ENCODE peak calls at places on chromosomes 6 and 20, in four cellular contexts. One of them, this sample, is unnamed.

GRCh38 chr6:54426995-54427394 is 118.8 kb downstream of the TINAG start:
- DNase-seq in K562: no peak
- DNase-seq in HepG2: no peak
- DNase-seq in GM12878: no peak
- DNase-seq in this sample: no peak

GRCh38 chr6:324729-325125 is 32.4 kb downstream of the DUSP22 start:
- DNase-seq in K562: no peak
- DNase-seq in HepG2: no peak
- DNase-seq in GM12878: no peak
- DNase-seq in this sample: no peak

GRCh38 chr6:15247214-15247749 is 1.4 kb downstream of the JARID2 start:
- DNase-seq in K562: no peak
- DNase-seq in HepG2: no peak
- DNase-seq in GM12878: no peak
- DNase-seq in this sample: no peak

GRCh38 chr20:62367136-62367482 is at the start of gene LAMA5:
- DNase-seq in K562: peak
- DNase-seq in HepG2: peak
- DNase-seq in GM12878: no peak
- DNase-seq in this sample: peak

GRCh38 chr6:32393660-32394420 is 13.1 kb downstream of the BTNL2 start:
- DNase-seq in K562: no peak
- DNase-seq in HepG2: no peak
- DNase-seq in GM12878: no peak
- DNase-seq in this sample: no peak

GRCh38 chr20:3248167-3248992 is 9.4 kb upstream of the SLC4A11 start:
- DNase-seq in K562: peak
- DNase-seq in HepG2: no peak
- DNase-seq in GM12878: no peak
- DNase-seq in this sample: no peak

GRCh38 chr20:37680420-37680819 is 13.4 kb upstream of the CTNNBL1 start:
- DNase-seq in K562: no peak
- DNase-seq in HepG2: no peak
- DNase-seq in GM12878: no peak
- DNase-seq in this sample: no peak

GRCh38 chr20:51128198-51128597 is 105.3 kb upstream of the KCNG1 start:
- DNase-seq in K562: no peak
- DNase-seq in HepG2: no peak
- DNase-seq in GM12878: no peak
- DNase-seq in this sample: peak

GRCh38 chr6:57313711-57314471 is 3.5 kb upstream of the PRIM2 start:
- DNase-seq in K562: no peak
- DNase-seq in HepG2: no peak
- DNase-seq in GM12878: no peak
- DNase-seq in this sample: peak

GRCh38 chr20:40757087-40757486 is 68.1 kb upstream of the MAFB start:
- DNase-seq in K562: no peak
- DNase-seq in HepG2: no peak
- DNase-seq in GM12878: peak
- DNase-seq in this sample: no peak

GRCh38 chr20:34713194-34713943 is 9.2 kb downstream of the TP53INP2 start:
- DNase-seq in K562: peak
- DNase-seq in HepG2: peak
- DNase-seq in GM12878: peak
- DNase-seq in this sample: peak

GRCh38 chr20:18739785-18740184 is 73.8 kb upstream of the SCP2D1 start:
- DNase-seq in K562: peak
- DNase-seq in HepG2: no peak
- DNase-seq in GM12878: no peak
- DNase-seq in this sample: no peak

GRCh38 chr6:46491789-46492547 is 719 bp upstream of the RCAN2 start:
- DNase-seq in K562: peak
- DNase-seq in HepG2: peak
- DNase-seq in GM12878: no peak
- DNase-seq in this sample: peak

GRCh38 chr6:110332281-110332680 is 25.9 kb downstream of the METTL24 start:
- DNase-seq in K562: no peak
- DNase-seq in HepG2: no peak
- DNase-seq in GM12878: no peak
- DNase-seq in this sample: no peak

GRCh38 chr6:143286280-143286795 is 164.2 kb downstream of the ADAT2 start:
- DNase-seq in K562: no peak
- DNase-seq in HepG2: no peak
- DNase-seq in GM12878: no peak
- DNase-seq in this sample: no peak

GRCh38 chr6:53543341-53544010 is 1.4 kb downstream of the GCLC start:
- DNase-seq in K562: no peak
- DNase-seq in HepG2: no peak
- DNase-seq in GM12878: no peak
- DNase-seq in this sample: no peak

GRCh38 chr6:131368077-131368911 is 204.7 kb upstream of the ARG1 start:
- DNase-seq in K562: no peak
- DNase-seq in HepG2: no peak
- DNase-seq in GM12878: peak
- DNase-seq in this sample: no peak

GRCh38 chr6:140566706-140567330 is 1192.4 kb upstream of the CITED2 start:
- DNase-seq in K562: no peak
- DNase-seq in HepG2: no peak
- DNase-seq in GM12878: no peak
- DNase-seq in this sample: no peak

GRCh38 chr20:52031574-52032303 is 159.8 kb downstream of the ZFP64 start:
- DNase-seq in K562: no peak
- DNase-seq in HepG2: peak
- DNase-seq in GM12878: no peak
- DNase-seq in this sample: no peak

GRCh38 chr6:129684323-129684884 is 25.6 kb downstream of the ARHGAP18 start:
- DNase-seq in K562: peak
- DNase-seq in HepG2: no peak
- DNase-seq in GM12878: no peak
- DNase-seq in this sample: no peak

GRCh38 chr6:7832904-7833752 is 77.5 kb downstream of the TXNDC5 start:
- DNase-seq in K562: no peak
- DNase-seq in HepG2: no peak
- DNase-seq in GM12878: no peak
- DNase-seq in this sample: no peak

GRCh38 chr6:36245572-36246031 is 24.3 kb upstream of the PNPLA1 start:
- DNase-seq in K562: peak
- DNase-seq in HepG2: no peak
- DNase-seq in GM12878: no peak
- DNase-seq in this sample: no peak

GRCh38 chr6:80098392-80098791 is 8.1 kb upstream of the BCKDHB start:
- DNase-seq in K562: no peak
- DNase-seq in HepG2: no peak
- DNase-seq in GM12878: no peak
- DNase-seq in this sample: no peak

GRCh38 chr20:23138226-23138625 is 52.1 kb upstream of the CD93 start:
- DNase-seq in K562: no peak
- DNase-seq in HepG2: no peak
- DNase-seq in GM12878: no peak
- DNase-seq in this sample: no peak

GRCh38 chr6:168817558-168818159 is 376.7 kb downstream of the SMOC2 start:
- DNase-seq in K562: no peak
- DNase-seq in HepG2: no peak
- DNase-seq in GM12878: no peak
- DNase-seq in this sample: no peak

GRCh38 chr6:36852481-36853147 is 13.4 kb upstream of the CPNE5 start:
- DNase-seq in K562: no peak
- DNase-seq in HepG2: peak
- DNase-seq in GM12878: no peak
- DNase-seq in this sample: no peak

GRCh38 chr20:54015496-54015895 is 54.9 kb downstream of the BCAS1 start:
- DNase-seq in K562: no peak
- DNase-seq in HepG2: no peak
- DNase-seq in GM12878: no peak
- DNase-seq in this sample: no peak

GRCh38 chr6:31877125-31877650 is 1.6 kb downstream of the SLC44A4 start:
- DNase-seq in K562: no peak
- DNase-seq in HepG2: no peak
- DNase-seq in GM12878: no peak
- DNase-seq in this sample: no peak

GRCh38 chr6:52497652-52498408 is 77.7 kb downstream of the EFHC1 start:
- DNase-seq in K562: no peak
- DNase-seq in HepG2: no peak
- DNase-seq in GM12878: peak
- DNase-seq in this sample: no peak

GRCh38 chr6:11618533-11618932 is 81.0 kb downstream of the TMEM170B start:
- DNase-seq in K562: peak
- DNase-seq in HepG2: no peak
- DNase-seq in GM12878: peak
- DNase-seq in this sample: peak

GRCh38 chr6:43076928-43077809 is 1.1 kb downstream of the PTK7 start:
- DNase-seq in K562: no peak
- DNase-seq in HepG2: peak
- DNase-seq in GM12878: no peak
- DNase-seq in this sample: no peak

GRCh38 chr20:43975096-43975768 is 60.6 kb downstream of the TOX2 start:
- DNase-seq in K562: no peak
- DNase-seq in HepG2: no peak
- DNase-seq in GM12878: no peak
- DNase-seq in this sample: peak

GRCh38 chr6:126959765-126960164 is 158.7 kb upstream of the RSPO3 start:
- DNase-seq in K562: no peak
- DNase-seq in HepG2: no peak
- DNase-seq in GM12878: no peak
- DNase-seq in this sample: no peak

GRCh38 chr6:165605901-165606739 is 56.9 kb downstream of the PDE10A start:
- DNase-seq in K562: no peak
- DNase-seq in HepG2: no peak
- DNase-seq in GM12878: no peak
- DNase-seq in this sample: no peak

DNA sequence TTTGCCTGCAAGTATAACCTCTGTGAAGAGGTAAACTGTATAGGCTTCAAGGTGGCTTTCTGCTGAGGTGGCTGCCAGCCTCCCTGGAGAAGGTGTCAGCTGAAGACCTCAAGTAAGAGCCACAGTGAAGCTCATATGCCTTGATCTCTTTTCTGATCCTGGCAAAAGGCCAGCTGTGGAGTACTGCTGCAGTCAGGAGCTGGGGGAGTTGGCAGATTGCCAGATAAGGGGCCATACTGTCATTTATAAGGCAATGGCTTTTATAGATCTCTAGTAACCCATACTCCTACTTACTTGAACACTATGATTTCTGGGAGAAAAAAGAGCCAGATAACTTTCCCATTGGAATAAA is 8.8 kb upstream of the CEP85L start:
- DNase-seq in K562: peak
- DNase-seq in HepG2: no peak
- DNase-seq in GM12878: no peak
- DNase-seq in this sample: no peak
- TF ChIP-seq POLR2AphosphoS2 in K562: no peak
- TF ChIP-seq POLR2AphosphoS2 in HepG2: no peak
- TF ChIP-seq POLR2AphosphoS2 in GM12878: no peak
- TF ChIP-seq POLR2AphosphoS2 in this sample: no peak

DNA sequence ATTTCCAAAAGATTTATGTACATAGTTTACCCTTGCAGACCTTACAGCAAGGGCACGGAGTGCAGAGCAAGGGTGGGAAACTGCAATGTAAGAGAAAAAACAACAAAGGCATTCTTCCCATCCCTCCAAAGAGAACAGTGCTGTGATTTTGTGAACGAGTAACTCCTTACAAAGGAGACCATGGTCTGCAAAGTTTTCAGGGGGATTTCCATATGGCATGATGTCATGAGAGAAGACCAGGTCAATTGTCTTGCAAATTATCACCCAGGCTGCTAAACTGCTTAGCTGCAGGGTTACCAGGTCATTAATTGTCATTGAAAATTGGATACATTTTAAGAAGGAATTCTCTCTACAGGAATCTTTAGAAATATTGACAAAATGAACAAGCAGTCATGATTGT is 58.3 kb downstream of the LAMP5 start:
- DNase-seq in K562: no peak
- DNase-seq in HepG2: no peak
- DNase-seq in GM12878: no peak
- DNase-seq in this sample: no peak
- TF ChIP-seq POLR2AphosphoS2 in K562: no peak
- TF ChIP-seq POLR2AphosphoS2 in HepG2: no peak
- TF ChIP-seq POLR2AphosphoS2 in GM12878: no peak
- TF ChIP-seq POLR2AphosphoS2 in this sample: no peak

GRCh38 chr6:17871836-17872235 is 115.6 kb downstream of the KIF13A start:
- DNase-seq in K562: no peak
- DNase-seq in HepG2: no peak
- DNase-seq in GM12878: no peak
- DNase-seq in this sample: no peak
- TF ChIP-seq POLR2AphosphoS2 in K562: no peak
- TF ChIP-seq POLR2AphosphoS2 in HepG2: no peak
- TF ChIP-seq POLR2AphosphoS2 in GM12878: no peak
- TF ChIP-seq POLR2AphosphoS2 in this sample: no peak

DNA sequence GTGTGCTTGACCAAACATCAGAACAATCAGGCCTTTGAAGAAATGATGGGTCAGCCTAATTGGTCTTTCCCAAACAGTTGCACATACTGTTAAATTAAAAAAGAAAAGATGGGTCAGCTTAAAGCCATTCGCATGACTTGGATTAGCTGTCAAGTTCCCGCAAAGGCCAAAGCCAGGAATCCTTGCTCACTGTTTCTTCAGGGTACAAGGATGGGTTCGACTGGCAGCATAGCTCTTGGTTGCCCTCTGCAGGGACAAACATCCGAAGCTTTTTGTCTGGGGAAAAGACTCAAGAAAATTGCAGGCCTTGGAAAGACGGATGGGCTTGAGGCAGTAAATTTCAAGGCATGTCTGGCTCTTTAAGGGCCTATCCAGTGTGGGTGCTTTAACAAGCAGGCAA is 168.0 kb downstream of the HDGFL1 start:
- DNase-seq in K562: no peak
- DNase-seq in HepG2: no peak
- DNase-seq in GM12878: peak
- DNase-seq in this sample: no peak
- TF ChIP-seq POLR2AphosphoS2 in K562: no peak
- TF ChIP-seq POLR2AphosphoS2 in HepG2: no peak
- TF ChIP-seq POLR2AphosphoS2 in GM12878: no peak
- TF ChIP-seq POLR2AphosphoS2 in this sample: no peak

GRCh38 chr6:1595271-1596087 is 14.2 kb upstream of the FOXC1 start:
- DNase-seq in K562: no peak
- DNase-seq in HepG2: no peak
- DNase-seq in GM12878: no peak
- DNase-seq in this sample: no peak
- TF ChIP-seq POLR2AphosphoS2 in K562: no peak
- TF ChIP-seq POLR2AphosphoS2 in HepG2: no peak
- TF ChIP-seq POLR2AphosphoS2 in GM12878: no peak
- TF ChIP-seq POLR2AphosphoS2 in this sample: no peak